ENCODE peak calls at places on chromosome 20, in five cellular contexts. Y is esophagus muscularis mucosa, V is prostate gland, R is stomach, A is HCT116. J is an unnamed sample.

GRCh38 chr20:61926253-61926613 is 139.4 kb downstream of the TAF4 start:
- DNase-seq in Y (no peak), V (no peak), R (no peak), A (no peak), J (no peak)

GRCh38 chr20:56685879-56686278 is 56.8 kb downstream of the TFAP2C start:
- DNase-seq in Y (no peak), V (no peak), R (no peak), A (no peak), J (no peak)

GRCh38 chr20:31572042-31572700 is 32.9 kb upstream of the ID1 start:
- DNase-seq in Y (no peak), V (no peak), R (no peak), A (no peak), J (no peak)

GRCh38 chr20:43916875-43917371 is 2.3 kb downstream of the TOX2 start:
- DNase-seq in Y (no peak), V (no peak), R (no peak), A (no peak), J (no peak)

GRCh38 chr20:15555913-15556312 is 1017.3 kb downstream of the KIF16B start:
- DNase-seq in Y (no peak), V (peak; percentile 8), R (no peak), A (no peak), J (no peak)

GRCh38 chr20:51969191-51969590 is 166.9 kb upstream of the SALL4 start:
- DNase-seq in Y (no peak), V (no peak), R (no peak), A (peak; percentile 18), J (no peak)

GRCh38 chr20:47464380-47465101 is 37.1 kb upstream of the NCOA3 start:
- DNase-seq in Y (no peak), V (peak; percentile 94), R (peak; percentile 59), A (peak; percentile 36), J (no peak)

GRCh38 chr20:63087872-63088680 is 81.3 kb upstream of the BHLHE23 start:
- DNase-seq in Y (no peak), V (no peak), R (no peak), A (no peak), J (no peak)

GRCh38 chr20:41078329-41078728 is 49.7 kb downstream of the TOP1 start:
- DNase-seq in Y (no peak), V (peak; percentile 38), R (no peak), A (no peak), J (no peak)

GRCh38 chr20:25629816-25630499 is 6.1 kb upstream of the NANP start:
- DNase-seq in Y (no peak), V (no peak), R (no peak), A (no peak), J (no peak)

GRCh38 chr20:32685541-32686529 is 12.1 kb upstream of the C20orf203 start:
- DNase-seq in Y (no peak), V (no peak), R (no peak), A (no peak), J (no peak)

GRCh38 chr20:1272368-1273155 is 6.5 kb downstream of the SNPH start:
- DNase-seq in Y (peak; percentile 70), V (no peak), R (peak; percentile 58), A (no peak), J (peak; percentile 64)

GRCh38 chr20:3032624-3033023 is 10.8 kb upstream of the GNRH2 start:
- DNase-seq in Y (no peak), V (no peak), R (no peak), A (no peak), J (no peak)

GRCh38 chr20:58893355-58894151 is 41.0 kb downstream of the GNAS start:
- DNase-seq in Y (no peak), V (no peak), R (no peak), A (no peak), J (no peak)

GRCh38 chr20:54433653-54434052 is 41.7 kb upstream of the DOK5 start:
- DNase-seq in Y (no peak), V (peak; percentile 6), R (peak; percentile 57), A (no peak), J (no peak)

GRCh38 chr20:31538327-31538726 is 24.1 kb downstream of the HM13 start:
- DNase-seq in Y (no peak), V (no peak), R (no peak), A (no peak), J (no peak)

GRCh38 chr20:62439218-62439617 is 11.9 kb upstream of the RBBP8NL start:
- DNase-seq in Y (no peak), V (no peak), R (no peak), A (no peak), J (no peak)

GRCh38 chr20:19026121-19026878 is 186.1 kb upstream of the SLC24A3 start:
- DNase-seq in Y (peak; percentile 79), V (no peak), R (no peak), A (no peak), J (peak; percentile 49)

GRCh38 chr20:36093025-36093803 is 61.3 kb upstream of the EPB41L1 start:
- DNase-seq in Y (no peak), V (peak; percentile 43), R (peak; percentile 83), A (no peak), J (no peak)
- TF ChIP-seq POLR2AphosphoS5 in Y (no peak), V (no peak), R (no peak), A (peak; percentile 14), J (no peak)

DNA sequence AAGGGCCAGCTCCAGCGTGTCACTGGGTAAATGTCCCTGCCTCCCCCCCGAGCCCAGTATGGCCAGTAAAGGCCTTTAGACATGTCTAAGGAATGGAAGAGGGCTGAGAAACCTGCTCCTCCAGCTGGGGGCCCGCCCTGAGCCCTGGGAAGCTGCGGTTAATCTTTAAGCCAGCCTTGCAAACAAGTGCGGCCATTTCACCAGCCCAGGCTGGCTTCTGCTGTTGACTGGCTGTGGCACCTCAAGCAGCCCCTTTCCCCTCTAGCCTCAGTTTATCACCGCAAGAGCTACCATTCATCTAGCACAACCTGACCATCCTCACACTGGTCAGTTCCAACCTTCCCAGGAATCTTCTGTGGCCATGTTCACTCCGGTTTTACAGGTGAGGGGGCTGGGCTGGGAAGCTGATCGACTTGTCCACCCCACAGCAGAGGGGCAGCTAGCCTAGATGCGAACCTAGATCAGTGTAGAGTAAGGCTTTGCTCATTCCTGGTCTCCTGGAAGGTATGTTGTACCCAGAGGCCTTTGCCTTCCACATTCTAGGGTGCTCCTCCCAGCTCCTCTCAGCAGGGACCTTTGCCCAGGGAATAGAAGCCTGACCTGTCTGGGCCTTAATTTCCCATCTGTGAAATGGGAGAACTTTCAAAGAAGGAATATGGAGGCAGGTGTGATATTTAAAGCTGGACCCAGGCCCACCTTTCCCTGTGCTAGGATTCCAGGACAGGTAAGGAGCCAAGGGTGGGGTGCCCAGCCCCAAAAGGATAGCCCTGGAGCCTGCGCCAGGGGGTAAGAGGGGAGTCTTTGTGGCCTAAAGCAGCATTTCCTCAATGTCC is 1.2 kb upstream of the SRC start:
- DNase-seq in Y (no peak), V (peak; percentile 84), R (peak; percentile 87), A (no peak), J (no peak)
- TF ChIP-seq POLR2A in Y (no peak), V (no peak), R (no peak), A (no peak), J (no peak)

GRCh38 chr20:22815584-22815983 is 219.5 kb upstream of the SSTR4 start:
- DNase-seq in Y (no peak), V (no peak), R (no peak), A (no peak), J (no peak)
- TF ChIP-seq CTCF in Y (no peak), V (no peak), R (no peak), A (no peak), J (no peak)

DNA sequence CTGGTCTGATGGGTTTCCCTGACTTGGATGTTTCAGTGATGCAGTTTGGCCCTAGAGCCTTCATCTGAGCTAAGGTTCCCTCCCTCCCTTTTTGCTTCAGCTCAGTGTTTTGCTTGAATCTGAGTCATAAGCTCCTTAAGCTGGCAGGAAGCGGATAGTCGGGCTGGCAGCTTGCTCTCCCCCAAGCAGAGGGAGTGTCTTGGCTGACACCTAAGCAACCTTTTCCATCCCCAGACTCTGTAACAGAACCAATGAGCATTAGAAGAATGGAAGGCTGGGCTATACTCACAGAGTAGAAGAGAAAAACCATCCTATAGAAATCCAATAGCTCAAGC is 98.3 kb downstream of the HAO1 start:
- DNase-seq in Y (no peak), V (no peak), R (no peak), A (no peak), J (no peak)
- TF ChIP-seq POLR2AphosphoS5 in Y (peak; percentile 39), V (no peak), R (no peak), A (no peak), J (no peak)

GRCh38 chr20:60497298-60497697 is 539.1 kb downstream of the CDH26 start:
- DNase-seq in Y (no peak), V (no peak), R (no peak), A (no peak), J (no peak)
- TF ChIP-seq POLR2A in Y (no peak), V (no peak), R (no peak), A (no peak), J (no peak)

GRCh38 chr20:53316221-53316937 is 277.3 kb downstream of the ZNF217 start:
- DNase-seq in Y (no peak), V (no peak), R (no peak), A (no peak), J (no peak)

GRCh38 chr20:53319716-53320115 is 273.9 kb downstream of the ZNF217 start:
- DNase-seq in Y (no peak), V (no peak), R (no peak), A (no peak), J (no peak)

GRCh38 chr20:53319200-53319599 is 274.4 kb downstream of the ZNF217 start:
- DNase-seq in Y (no peak), V (no peak), R (no peak), A (no peak), J (no peak)

GRCh38 chr20:53322651-53323050 is 271.0 kb downstream of the ZNF217 start:
- DNase-seq in Y (no peak), V (no peak), R (no peak), A (no peak), J (no peak)

DNA sequence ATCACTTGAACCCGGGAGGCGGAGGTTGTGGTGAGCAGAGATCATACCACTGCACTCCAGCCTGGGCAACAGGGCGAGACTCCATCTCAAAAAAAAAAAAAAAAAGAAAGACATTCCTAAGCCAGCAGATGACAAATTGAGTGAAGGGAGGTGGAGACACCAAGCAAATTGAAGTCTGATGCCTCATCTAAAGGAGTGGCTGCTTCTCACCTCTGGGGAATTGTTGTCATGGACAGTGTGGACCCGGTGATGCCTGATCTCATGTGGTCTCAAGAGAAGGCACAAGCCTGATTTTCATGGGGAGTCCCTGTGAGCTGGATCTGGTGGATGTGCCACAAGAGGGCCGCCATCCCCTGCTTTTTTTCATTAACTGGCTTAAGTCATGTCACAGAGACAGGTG is 272.0 kb downstream of the ZNF217 start:
- DNase-seq in Y (no peak), V (no peak), R (no peak), A (no peak), J (no peak)
- TF ChIP-seq CTCF in Y (no peak), V (no peak), R (no peak), A (no peak), J (no peak)